ENCODE peak calls at places on chromosome 4, in seven cellular contexts. One of them, this sample, is unnamed. For H3K4me1, the result is how much of the 10 kb centered on the place peaks cover.

GRCh38 chr4:113255628-113256027 is 206.2 kb downstream of the ANK2 start:
- DNase-seq in GM23248: no peak
- DNase-seq in neuronal stem cell: no peak
- DNase-seq in endodermal cell: no peak
- DNase-seq in IMR-90: no peak
- DNase-seq in K562: no peak
- DNase-seq in H9: no peak
- DNase-seq in this sample: no peak

GRCh38 chr4:85760521-85760920 is 285.6 kb downstream of the ARHGAP24 start:
- DNase-seq in GM23248: no peak
- DNase-seq in neuronal stem cell: no peak
- DNase-seq in endodermal cell: no peak
- DNase-seq in IMR-90: no peak
- DNase-seq in K562: no peak
- DNase-seq in H9: no peak
- DNase-seq in this sample: no peak

GRCh38 chr4:151811403-151811802 is 50.6 kb upstream of the GATB start:
- DNase-seq in GM23248: no peak
- DNase-seq in neuronal stem cell: no peak
- DNase-seq in endodermal cell: no peak
- DNase-seq in IMR-90: no peak
- DNase-seq in K562: no peak
- DNase-seq in H9: no peak
- DNase-seq in this sample: no peak

GRCh38 chr4:140187316-140187695 is 33.3 kb upstream of the MAML3 start:
- DNase-seq in GM23248: peak
- DNase-seq in neuronal stem cell: no peak
- DNase-seq in endodermal cell: no peak
- DNase-seq in IMR-90: peak
- DNase-seq in K562: no peak
- DNase-seq in H9: no peak
- DNase-seq in this sample: no peak

GRCh38 chr4:185219551-185220344 is 10.3 kb downstream of the SNX25 start:
- DNase-seq in GM23248: peak
- DNase-seq in neuronal stem cell: no peak
- DNase-seq in endodermal cell: no peak
- DNase-seq in IMR-90: peak
- DNase-seq in K562: no peak
- DNase-seq in H9: no peak
- DNase-seq in this sample: no peak

GRCh38 chr4:111136438-111136837 is 513.6 kb upstream of the PITX2 start:
- DNase-seq in GM23248: peak
- DNase-seq in neuronal stem cell: no peak
- DNase-seq in endodermal cell: no peak
- DNase-seq in IMR-90: peak
- DNase-seq in K562: no peak
- DNase-seq in H9: no peak
- DNase-seq in this sample: peak

GRCh38 chr4:6420036-6420435 is 52.4 kb downstream of the PPP2R2C start:
- DNase-seq in GM23248: no peak
- DNase-seq in neuronal stem cell: no peak
- DNase-seq in endodermal cell: no peak
- DNase-seq in IMR-90: no peak
- DNase-seq in K562: no peak
- DNase-seq in H9: no peak
- DNase-seq in this sample: no peak

GRCh38 chr4:128322986-128323385 is 35.4 kb upstream of the PGRMC2 start:
- DNase-seq in GM23248: peak
- DNase-seq in neuronal stem cell: no peak
- DNase-seq in endodermal cell: peak
- DNase-seq in IMR-90: peak
- DNase-seq in K562: no peak
- DNase-seq in H9: no peak
- DNase-seq in this sample: no peak

GRCh38 chr4:113881256-113881655 is 98.2 kb downstream of the ARSJ start:
- DNase-seq in GM23248: peak
- DNase-seq in neuronal stem cell: no peak
- DNase-seq in endodermal cell: no peak
- DNase-seq in IMR-90: peak
- DNase-seq in K562: no peak
- DNase-seq in H9: no peak
- DNase-seq in this sample: no peak

GRCh38 chr4:188008377-188008776 is 12.8 kb downstream of the ZFP42 start:
- DNase-seq in GM23248: peak
- DNase-seq in neuronal stem cell: no peak
- DNase-seq in endodermal cell: no peak
- DNase-seq in IMR-90: peak
- DNase-seq in K562: no peak
- DNase-seq in H9: no peak
- DNase-seq in this sample: no peak

GRCh38 chr4:155624478-155624877 is 42.2 kb upstream of the GUCY1A1 start:
- DNase-seq in GM23248: no peak
- DNase-seq in neuronal stem cell: no peak
- DNase-seq in endodermal cell: no peak
- DNase-seq in IMR-90: no peak
- DNase-seq in K562: no peak
- DNase-seq in H9: no peak
- DNase-seq in this sample: no peak

GRCh38 chr4:73055241-73055897 is 14.1 kb downstream of the COX18 start:
- DNase-seq in GM23248: no peak
- DNase-seq in neuronal stem cell: no peak
- DNase-seq in endodermal cell: no peak
- DNase-seq in IMR-90: peak
- DNase-seq in K562: no peak
- DNase-seq in H9: no peak
- DNase-seq in this sample: no peak

GRCh38 chr4:138659041-138659565 is 356.5 kb upstream of the NOCT start:
- DNase-seq in GM23248: no peak
- DNase-seq in neuronal stem cell: no peak
- DNase-seq in endodermal cell: peak
- DNase-seq in IMR-90: no peak
- DNase-seq in K562: no peak
- DNase-seq in H9: peak
- DNase-seq in this sample: peak

GRCh38 chr4:48315728-48316630 is 25.4 kb upstream of the SLAIN2 start:
- DNase-seq in GM23248: peak
- DNase-seq in neuronal stem cell: peak
- DNase-seq in endodermal cell: peak
- DNase-seq in IMR-90: peak
- DNase-seq in K562: peak
- DNase-seq in H9: peak
- DNase-seq in this sample: no peak

GRCh38 chr4:88937081-88937480 is 119.9 kb downstream of the FAM13A start:
- DNase-seq in GM23248: peak
- DNase-seq in neuronal stem cell: no peak
- DNase-seq in endodermal cell: no peak
- DNase-seq in IMR-90: peak
- DNase-seq in K562: no peak
- DNase-seq in H9: no peak
- DNase-seq in this sample: no peak

GRCh38 chr4:77617203-77617602 is 11.6 kb downstream of the CXCL13 start:
- DNase-seq in GM23248: peak
- DNase-seq in neuronal stem cell: no peak
- DNase-seq in endodermal cell: no peak
- DNase-seq in IMR-90: no peak
- DNase-seq in K562: no peak
- DNase-seq in H9: no peak
- DNase-seq in this sample: no peak

GRCh38 chr4:10102981-10103330 is 13.6 kb downstream of the WDR1 start:
- DNase-seq in GM23248: no peak
- DNase-seq in neuronal stem cell: no peak
- DNase-seq in endodermal cell: no peak
- DNase-seq in IMR-90: no peak
- DNase-seq in K562: no peak
- DNase-seq in H9: no peak
- DNase-seq in this sample: no peak

GRCh38 chr4:2800691-2801596 is 8.1 kb downstream of the SH3BP2 start:
- DNase-seq in GM23248: peak
- DNase-seq in neuronal stem cell: peak
- DNase-seq in endodermal cell: peak
- DNase-seq in IMR-90: peak
- DNase-seq in K562: peak
- DNase-seq in H9: peak
- DNase-seq in this sample: no peak
- H3K9ac ChIP-seq in GM23248: peak
- H3K9ac ChIP-seq in neuronal stem cell: peak
- H3K9ac ChIP-seq in endodermal cell: no peak
- H3K9ac ChIP-seq in IMR-90: peak
- H3K9ac ChIP-seq in K562: peak
- H3K9ac ChIP-seq in H9: no peak
- H3K9ac ChIP-seq in this sample: peak

DNA sequence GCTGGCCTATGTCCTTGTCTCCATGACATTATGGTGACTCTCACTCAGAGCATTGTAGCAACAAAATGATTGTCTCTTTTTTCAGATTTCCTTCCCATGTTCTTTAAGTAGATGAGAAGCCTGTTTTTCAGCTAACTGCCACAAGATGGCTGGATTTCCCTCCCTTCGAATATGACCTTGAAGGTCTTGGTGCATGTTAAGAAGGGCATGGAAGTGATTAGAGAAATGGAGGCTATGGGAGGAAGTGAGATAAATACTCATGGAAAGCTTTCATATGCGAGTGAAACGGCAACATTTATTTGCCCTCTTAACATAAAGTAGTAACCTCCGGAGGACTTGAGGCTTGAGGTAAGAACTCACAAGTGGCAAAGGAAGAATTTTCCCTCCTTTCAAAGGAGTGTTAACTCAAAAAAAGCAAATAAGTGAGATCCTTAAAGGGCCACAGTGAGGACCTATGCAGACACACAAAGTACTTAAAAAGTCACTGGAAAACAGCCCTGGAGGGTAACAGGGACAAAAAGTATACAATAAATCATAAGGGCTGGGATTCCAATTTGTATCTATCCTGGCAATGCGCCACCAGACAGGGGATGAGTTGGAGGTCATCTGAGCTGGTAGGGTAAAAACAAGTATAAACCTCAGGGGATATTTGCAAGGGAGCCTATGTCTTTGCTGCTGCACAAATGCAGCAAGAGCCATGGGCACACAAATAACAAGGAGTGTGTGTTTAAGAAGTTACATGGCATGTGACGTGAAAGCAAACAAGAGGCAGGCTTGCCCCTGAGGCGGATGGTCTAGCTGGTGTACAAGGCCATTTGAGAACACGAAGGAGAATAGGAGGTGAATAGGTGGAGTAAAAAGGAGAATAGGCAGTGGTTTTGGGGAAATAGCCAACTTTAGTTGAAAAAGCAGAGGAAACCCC is 96.2 kb downstream of the CPE start:
- DNase-seq in GM23248: no peak
- DNase-seq in neuronal stem cell: no peak
- DNase-seq in endodermal cell: no peak
- DNase-seq in IMR-90: no peak
- DNase-seq in K562: peak
- DNase-seq in H9: no peak
- DNase-seq in this sample: no peak
- H3K4me1 ChIP-seq in GM23248: under half
- H3K4me1 ChIP-seq in neuronal stem cell: under half
- H3K4me1 ChIP-seq in endodermal cell: under half
- H3K4me1 ChIP-seq in IMR-90: under half
- H3K4me1 ChIP-seq in K562: under half
- H3K4me1 ChIP-seq in H9: under half
- H3K4me1 ChIP-seq in this sample: under half

DNA sequence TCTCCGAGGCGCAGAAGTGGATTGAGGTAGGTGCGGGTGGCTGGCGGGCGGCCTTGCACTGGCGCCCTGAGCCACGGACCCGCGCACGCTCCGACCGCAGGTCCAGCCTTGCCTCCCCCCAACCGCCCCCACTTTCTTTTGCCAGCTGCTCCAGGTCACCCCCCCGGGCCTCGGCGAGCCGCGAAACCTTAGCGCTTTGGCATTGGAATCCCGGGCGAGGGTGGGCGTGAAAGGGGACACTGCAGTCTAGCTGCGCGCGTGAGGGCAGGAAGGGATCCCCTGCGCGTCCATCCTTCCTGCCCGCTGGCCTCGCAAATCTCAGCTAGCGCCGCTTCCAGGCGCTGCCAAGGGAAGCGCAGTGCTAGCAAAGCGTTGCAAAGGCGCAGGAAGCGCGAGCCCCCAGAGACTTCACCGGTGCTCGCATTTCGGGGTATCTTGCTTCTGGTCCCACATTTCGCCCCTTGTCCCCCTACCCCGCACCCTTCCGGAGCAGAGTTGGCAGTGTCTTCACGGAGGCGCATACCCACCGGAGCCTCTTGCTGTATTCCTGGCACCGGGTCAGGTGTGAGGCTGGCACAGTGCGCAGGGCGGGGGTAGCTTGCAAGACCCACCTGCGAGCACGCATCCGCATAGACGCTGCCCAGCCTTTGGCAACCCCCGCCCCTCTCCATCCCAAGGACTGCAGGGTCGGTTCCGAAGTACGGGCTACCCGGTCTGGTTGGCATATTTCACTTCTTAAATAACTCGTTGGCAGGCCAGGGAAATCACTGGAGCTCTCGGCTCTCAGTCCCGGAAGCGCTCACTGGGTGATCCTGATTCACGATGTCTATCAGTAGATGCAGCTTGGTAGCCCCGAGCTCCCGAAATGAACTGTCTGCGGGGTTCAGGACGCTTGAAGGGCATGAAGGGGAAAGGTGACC is 104.4 kb downstream of the UCHL1 start:
- DNase-seq in GM23248: peak
- DNase-seq in neuronal stem cell: no peak
- DNase-seq in endodermal cell: peak
- DNase-seq in IMR-90: no peak
- DNase-seq in K562: no peak
- DNase-seq in H9: peak
- DNase-seq in this sample: no peak
- H3K9ac ChIP-seq in GM23248: peak
- H3K9ac ChIP-seq in neuronal stem cell: peak
- H3K9ac ChIP-seq in endodermal cell: no peak
- H3K9ac ChIP-seq in IMR-90: peak
- H3K9ac ChIP-seq in K562: no peak
- H3K9ac ChIP-seq in H9: no peak
- H3K9ac ChIP-seq in this sample: peak

DNA sequence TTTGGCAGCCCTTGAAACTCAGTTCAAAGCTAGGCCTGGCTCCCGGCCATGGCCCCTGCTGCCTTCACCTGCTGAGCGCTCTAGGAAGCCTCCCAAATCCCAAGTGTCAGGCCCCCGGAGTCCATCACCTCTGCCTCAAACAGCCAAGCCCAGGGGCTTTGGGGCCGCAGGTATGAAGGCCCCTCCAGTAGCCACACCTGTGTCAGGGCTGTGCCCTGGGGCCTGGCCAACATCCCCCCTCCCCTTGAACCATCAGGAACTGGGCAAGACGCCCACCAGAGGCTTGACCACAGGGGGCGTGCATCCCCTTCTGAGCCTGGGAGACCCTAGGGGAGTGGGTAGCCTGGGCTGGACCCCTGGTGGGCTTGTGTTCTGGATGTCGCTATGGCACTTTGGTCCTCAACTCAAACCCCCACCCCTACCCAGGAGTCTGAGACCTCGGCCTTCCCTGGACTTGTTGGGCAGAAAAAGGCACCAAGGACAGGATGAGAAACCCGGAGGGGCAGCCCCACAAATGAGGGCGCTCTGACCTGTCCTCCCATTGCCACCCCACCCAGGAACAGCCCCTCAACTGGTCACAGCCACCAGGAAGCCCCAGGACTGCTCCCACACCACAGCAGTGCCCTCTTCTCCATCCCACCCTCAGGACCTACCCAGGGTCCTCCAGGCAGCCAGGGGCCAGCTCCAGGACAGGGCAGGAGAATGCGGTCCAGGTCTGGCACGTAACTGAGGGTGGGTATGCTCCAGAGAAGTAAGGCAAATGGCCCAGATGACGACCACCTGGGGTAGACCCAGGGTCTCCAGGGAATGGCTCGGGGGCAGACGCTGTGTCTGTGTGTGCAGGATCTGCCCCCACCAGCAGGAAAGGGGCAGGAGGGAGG is 4.2 kb upstream of the SLBP start:
- DNase-seq in GM23248: no peak
- DNase-seq in neuronal stem cell: no peak
- DNase-seq in endodermal cell: peak
- DNase-seq in IMR-90: no peak
- DNase-seq in K562: no peak
- DNase-seq in H9: peak
- DNase-seq in this sample: no peak
- H3K4me1 ChIP-seq in GM23248: under half
- H3K4me1 ChIP-seq in neuronal stem cell: under half
- H3K4me1 ChIP-seq in endodermal cell: under half
- H3K4me1 ChIP-seq in IMR-90: under half
- H3K4me1 ChIP-seq in K562: half or more
- H3K4me1 ChIP-seq in H9: under half
- H3K4me1 ChIP-seq in this sample: under half

This sample was measured in NT2/D1.